ENCODE peak calls at places on chromosomes 2 and 18, in seven cellular contexts. O is breast epithelium, I is frontal cortex, J is osteoblast, R is endothelial cell, T is T follicular helper cell, B is AML-193. M is an unnamed sample.

GRCh38 chr2:8976419-8976818 is 27.1 kb downstream of the MBOAT2 start:
- DNase-seq in T (no peak), I (no peak), R (peak), J (no peak), O (no peak), B (no peak), M (peak)

GRCh38 chr18:11323359-11323819 is 174.0 kb upstream of the PIEZO2 start:
- DNase-seq in O (no peak), T (no peak), I (no peak), J (no peak), B (no peak), R (no peak), M (no peak)

GRCh38 chr18:79508565-79509535 is 113.1 kb downstream of the NFATC1 start:
- DNase-seq in R (no peak), O (peak), I (no peak), J (peak), T (no peak), B (peak), M (no peak)

GRCh38 chr2:118774458-118775133 is 72.9 kb downstream of the EN1 start:
- DNase-seq in R (peak), T (no peak), B (no peak), I (peak), J (peak), O (no peak), M (peak)

GRCh38 chr2:191246820-191247380 is 1.7 kb downstream of the MYO1B start:
- DNase-seq in B (no peak), J (no peak), T (no peak), O (no peak), R (no peak), I (no peak), M (no peak)

GRCh38 chr2:16225545-16225944 is 285.2 kb downstream of the MYCN start:
- DNase-seq in J (no peak), B (no peak), O (no peak), T (no peak), R (no peak), I (no peak), M (no peak)

GRCh38 chr2:10475811-10476660 is 27.9 kb upstream of the ODC1 start:
- DNase-seq in B (no peak), O (peak), I (no peak), J (peak), T (no peak), R (no peak), M (no peak)

GRCh38 chr2:85886585-85886984 is 2.2 kb downstream of the ST3GAL5 start:
- DNase-seq in T (no peak), R (no peak), I (no peak), O (no peak), J (peak), B (peak), M (no peak)

GRCh38 chr2:70981866-70982810 is 3.7 kb downstream of the ANKRD53 start:
- DNase-seq in J (no peak), B (no peak), T (no peak), R (no peak), O (peak), I (no peak), M (no peak)

GRCh38 chr2:3595985-3596384 is 1.1 kb downstream of the COLEC11 start:
- DNase-seq in R (no peak), O (no peak), B (no peak), T (no peak), I (no peak), J (no peak), M (no peak)

GRCh38 chr2:96684883-96685282 is 42.3 kb downstream of the FER1L5 start:
- DNase-seq in B (no peak), O (no peak), R (no peak), I (no peak), T (no peak), J (peak), M (no peak)